ENCODE peak calls at places on chromosomes 5 and 9, in seven cellular contexts. E is A172; W is GM10248; O is GM04504; Q is stimulated activated CD4-positive, alpha-beta T cell treated with anti-CD3 and anti-CD28 coated beads, Interleukin-1b, Interleukin-23, amount 100 ng/mL, for 4 hours; G is HFFc6; P is fibroblast of pulmonary artery. R is an unnamed sample.

GRCh38 chr9:134157378-134157885 is 6.9 kb downstream of the RNU6ATAC start:
- DNase-seq in E (no peak), W (no peak), Q (no peak), O (no peak), G (no peak), P (no peak), R (no peak)

GRCh38 chr5:38607930-38608545 is 51.6 kb upstream of the LIFR start:
- DNase-seq in G (no peak), P (peak), E (no peak), W (no peak), O (no peak), Q (no peak), R (no peak)

GRCh38 chr9:70083429-70083828 is 39.8 kb downstream of the MAMDC2 start:
- DNase-seq in E (no peak), P (peak), O (no peak), G (no peak), Q (no peak), W (no peak), R (no peak)

GRCh38 chr9:91006046-91006445 is 204.4 kb downstream of the SYK start:
- DNase-seq in O (no peak), W (no peak), Q (no peak), E (no peak), G (no peak), P (no peak), R (no peak)

GRCh38 chr5:149268928-149269557 is 2.6 kb upstream of the AFAP1L1 start:
- DNase-seq in P (peak), W (peak), O (no peak), Q (no peak), E (peak), G (peak), R (peak)

GRCh38 chr5:160466121-160466520 is 44.5 kb downstream of the PTTG1 start:
- DNase-seq in O (no peak), G (no peak), E (no peak), P (no peak), W (no peak), Q (no peak), R (peak)

GRCh38 chr5:68406767-68407232 is 191.2 kb downstream of the PIK3R1 start:
- DNase-seq in G (no peak), P (no peak), W (peak), Q (no peak), O (no peak), E (no peak), R (no peak)

GRCh38 chr9:70315389-70315788 is 56.6 kb downstream of the SMC5 start:
- DNase-seq in G (peak), W (no peak), P (peak), E (no peak), O (no peak), Q (no peak), R (peak)

GRCh38 chr5:165538065-165538464 is 2032.6 kb downstream of the MAT2B start:
- DNase-seq in P (no peak), W (no peak), G (no peak), E (no peak), O (no peak), Q (no peak), R (no peak)

GRCh38 chr5:170570492-170570891 is 66.7 kb downstream of the KCNIP1 start:
- DNase-seq in G (no peak), Q (no peak), E (no peak), W (no peak), P (no peak), O (no peak), R (no peak)

GRCh38 chr5:83353774-83354173 is 117.8 kb upstream of the VCAN start:
- DNase-seq in P (no peak), Q (no peak), E (no peak), O (no peak), G (no peak), W (no peak), R (no peak)

GRCh38 chr5:33074548-33074947 is 363.4 kb downstream of the NPR3 start:
- DNase-seq in G (peak), P (peak), O (no peak), Q (no peak), E (peak), W (no peak), R (no peak)

GRCh38 chr9:33782395-33783152 is 12.8 kb upstream of the PRSS3 start:
- DNase-seq in G (no peak), E (peak), O (no peak), P (peak), Q (no peak), W (no peak), R (no peak)

GRCh38 chr5:31149072-31149471 is 44.4 kb upstream of the CDH6 start:
- DNase-seq in W (no peak), E (no peak), O (no peak), P (peak), Q (no peak), G (no peak), R (no peak)

GRCh38 chr9:89670806-89671434 is 66.1 kb downstream of the GADD45G start:
- DNase-seq in P (no peak), O (no peak), W (no peak), G (no peak), E (no peak), Q (no peak), R (no peak)

GRCh38 chr5:17240487-17240886 is 23.1 kb downstream of the BASP1 start:
- DNase-seq in W (no peak), E (no peak), O (no peak), Q (no peak), G (no peak), P (no peak), R (no peak)

GRCh38 chr5:133708451-133708850 is 96.1 kb upstream of the FSTL4 start:
- DNase-seq in P (no peak), W (no peak), E (no peak), G (no peak), Q (no peak), O (no peak), R (peak)

GRCh38 chr5:76789991-76790571 is 28.7 kb upstream of the F2RL1 start:
- DNase-seq in O (no peak), W (no peak), Q (no peak), G (no peak), P (peak), E (no peak), R (peak)

GRCh38 chr9:125484632-125485282 is 222.3 kb downstream of the MAPKAP1 start:
- DNase-seq in G (peak), O (peak), W (no peak), P (peak), Q (no peak), E (peak), R (peak)

GRCh38 chr5:120122711-120123110 is 341.4 kb upstream of the PRR16 start:
- DNase-seq in W (no peak), G (peak), P (no peak), O (no peak), Q (no peak), E (no peak), R (no peak)

GRCh38 chr5:110909950-110910349 is 161.6 kb upstream of the TSLP start:
- DNase-seq in O (no peak), G (peak), Q (no peak), W (no peak), E (peak), P (peak), R (no peak)

GRCh38 chr9:17401858-17402257 is 177.0 kb upstream of the SH3GL2 start:
- DNase-seq in P (no peak), E (no peak), G (no peak), O (no peak), W (no peak), Q (no peak), R (no peak)

GRCh38 chr9:121770415-121771273 is 119.2 kb downstream of the DAB2IP start:
- DNase-seq in P (peak), G (peak), W (no peak), E (peak), Q (no peak), O (peak), R (no peak)

GRCh38 chr5:29654990-29655389 is 1538.5 kb upstream of the CDH6 start:
- DNase-seq in W (no peak), P (no peak), G (no peak), Q (no peak), O (no peak), E (no peak), R (no peak)

GRCh38 chr5:142644640-142645361 is 41.1 kb downstream of the FGF1 start:
- DNase-seq in P (peak), O (peak), W (no peak), E (peak), G (peak), Q (no peak), R (peak)

GRCh38 chr9:107711528-107711927 is 222.0 kb upstream of the KLF4 start:
- DNase-seq in E (peak), Q (no peak), G (peak), W (no peak), P (peak), O (peak), R (peak)

GRCh38 chr5:171957591-171958251 is 48.7 kb downstream of the FBXW11 start:
- DNase-seq in E (no peak), W (no peak), Q (no peak), O (no peak), P (no peak), G (no peak), R (no peak)

GRCh38 chr5:66666778-66667177 is 70.6 kb downstream of the MAST4 start:
- DNase-seq in P (no peak), G (no peak), Q (no peak), W (no peak), E (no peak), O (no peak), R (no peak)

GRCh38 chr5:155943516-155944407 is 383.2 kb upstream of the SGCD start:
- DNase-seq in O (peak), G (no peak), Q (no peak), P (peak), E (peak), W (peak), R (peak)

GRCh38 chr5:168072665-168073064 is 218.8 kb upstream of the WWC1 start:
- DNase-seq in O (no peak), W (no peak), G (no peak), Q (no peak), E (no peak), P (no peak), R (no peak)

GRCh38 chr5:6755941-6756340 is 42.7 kb downstream of the TENT4A start:
- DNase-seq in W (no peak), G (no peak), O (no peak), P (no peak), E (no peak), Q (no peak), R (no peak)

GRCh38 chr5:2697446-2698200 is 53.9 kb downstream of the IRX2 start:
- DNase-seq in O (no peak), W (no peak), E (no peak), G (no peak), P (no peak), Q (no peak), R (no peak)

GRCh38 chr5:23269981-23270380 is 237.4 kb upstream of the PRDM9 start:
- DNase-seq in Q (no peak), G (no peak), E (peak), W (no peak), O (no peak), P (no peak), R (no peak)

GRCh38 chr9:111525056-111525977 is at the start of gene ZNF483:
- DNase-seq in P (peak), W (peak), Q (peak), G (peak), O (peak), E (peak), R (peak)

GRCh38 chr9:34610434-34611206 is 1.3 kb downstream of the RPP25L start:
- DNase-seq in E (no peak), O (no peak), W (no peak), P (no peak), Q (no peak), G (no peak), R (no peak)

GRCh38 chr5:175748650-175749049 is 90.8 kb downstream of the HRH2 start:
- DNase-seq in P (no peak), E (no peak), O (no peak), G (no peak), W (no peak), Q (no peak), R (no peak)

GRCh38 chr9:37678789-37679273 is 28.1 kb downstream of the FRMPD1 start:
- DNase-seq in P (no peak), O (no peak), E (no peak), Q (no peak), G (no peak), W (no peak), R (no peak)

R was measured in kidney glomerular epithelial cell.